ENCODE peak calls at places on chromosomes 7 and 10, in seven cellular contexts. T is skeletal muscle cell; A is NB4; F is fibroblast of the aortic adventitia; Q is PC-3; D is CD8-positive, alpha-beta memory T cell; S is mucosa of descending colon. W is an unnamed sample.

GRCh38 chr10:78378192-78378591 is 344.5 kb downstream of the RPS24 start:
- DNase-seq in T (no peak), A (no peak), F (no peak), Q (no peak), D (no peak), S (no peak), W (no peak)

GRCh38 chr10:44010873-44011602 is 362.4 kb upstream of the ZNF32 start:
- DNase-seq in T (no peak), A (no peak), F (no peak), Q (peak; percentile 55), D (no peak), S (no peak), W (peak; percentile 86)

GRCh38 chr10:61903991-61904350 is 2.5 kb downstream of the ARID5B start:
- DNase-seq in T (no peak), A (no peak), F (no peak), Q (peak; percentile 97), D (no peak), S (no peak), W (no peak)

GRCh38 chr10:33248638-33249037 is 85.8 kb downstream of the NRP1 start:
- DNase-seq in T (peak; percentile 82), A (peak; percentile 79), F (peak; percentile 75), Q (peak; percentile 100), D (no peak), S (no peak), W (peak; percentile 93)

GRCh38 chr7:2680792-2681490 is 7.1 kb upstream of the AMZ1 start:
- DNase-seq in T (no peak), A (peak; percentile 76), F (peak; percentile 74), Q (peak; percentile 79), D (peak; percentile 63), S (peak; percentile 85), W (peak; percentile 46)

GRCh38 chr10:48700071-48700470 is 15.4 kb downstream of the WDFY4 start:
- DNase-seq in T (no peak), A (peak; percentile 24), F (no peak), Q (no peak), D (no peak), S (no peak), W (no peak)

GRCh38 chr7:45601816-45602540 is 27.8 kb downstream of the ADCY1 start:
- DNase-seq in T (no peak), A (no peak), F (no peak), Q (no peak), D (no peak), S (no peak), W (no peak)

GRCh38 chr7:74482629-74483401 is 29.1 kb downstream of the GTF2IRD1 start:
- DNase-seq in T (peak; percentile 95), A (peak; percentile 78), F (peak; percentile 92), Q (no peak), D (no peak), S (no peak), W (peak; percentile 74)

GRCh38 chr10:77513783-77514331 is 123.8 kb downstream of the KCNMA1 start:
- DNase-seq in T (peak; percentile 82), A (peak; percentile 37), F (peak; percentile 77), Q (peak; percentile 100), D (no peak), S (peak; percentile 53), W (peak; percentile 92)

GRCh38 chr10:124603376-124604213 is 140.6 kb downstream of the FAM53B start:
- DNase-seq in T (no peak), A (no peak), F (no peak), Q (no peak), D (peak; percentile 42), S (peak; percentile 13), W (no peak)

GRCh38 chr7:75647709-75648438 is 90.9 kb downstream of the HIP1 start:
- DNase-seq in T (no peak), A (no peak), F (no peak), Q (no peak), D (no peak), S (no peak), W (no peak)

GRCh38 chr10:89652971-89653370 is 7.9 kb upstream of the PANK1 start:
- DNase-seq in T (no peak), A (no peak), F (no peak), Q (no peak), D (no peak), S (no peak), W (no peak)

GRCh38 chr7:22356855-22357310 is at the start of gene RAPGEF5:
- DNase-seq in T (no peak), A (no peak), F (no peak), Q (peak; percentile 67), D (no peak), S (peak; percentile 84), W (peak; percentile 66)

GRCh38 chr7:42869131-42870020 is 42.5 kb downstream of the C7orf25 start:
- DNase-seq in T (no peak), A (peak; percentile 72), F (no peak), Q (peak; percentile 67), D (no peak), S (no peak), W (no peak)

GRCh38 chr10:112716076-112716475 is 234.0 kb upstream of the TCF7L2 start:
- DNase-seq in T (no peak), A (no peak), F (no peak), Q (no peak), D (no peak), S (no peak), W (peak; percentile 26)

GRCh38 chr10:5840314-5841307 is 27.4 kb upstream of the GDI2 start:
- DNase-seq in T (peak; percentile 32), A (peak; percentile 84), F (peak; percentile 17), Q (no peak), D (no peak), S (no peak), W (no peak)

GRCh38 chr10:90916392-90917110 is 4.3 kb downstream of the ANKRD1 start:
- DNase-seq in T (no peak), A (no peak), F (no peak), Q (no peak), D (no peak), S (no peak), W (no peak)

GRCh38 chr10:90917968-90918318 is 2.9 kb downstream of the ANKRD1 start:
- DNase-seq in T (no peak), A (no peak), F (no peak), Q (no peak), D (no peak), S (no peak), W (no peak)

GRCh38 chr10:90919683-90920574 is 958 bp downstream of the ANKRD1 start:
- DNase-seq in T (no peak), A (no peak), F (no peak), Q (no peak), D (no peak), S (no peak), W (no peak)

GRCh38 chr10:90915141-90916075 is 5.5 kb downstream of the ANKRD1 start:
- DNase-seq in T (no peak), A (no peak), F (no peak), Q (no peak), D (no peak), S (no peak), W (no peak)

DNA sequence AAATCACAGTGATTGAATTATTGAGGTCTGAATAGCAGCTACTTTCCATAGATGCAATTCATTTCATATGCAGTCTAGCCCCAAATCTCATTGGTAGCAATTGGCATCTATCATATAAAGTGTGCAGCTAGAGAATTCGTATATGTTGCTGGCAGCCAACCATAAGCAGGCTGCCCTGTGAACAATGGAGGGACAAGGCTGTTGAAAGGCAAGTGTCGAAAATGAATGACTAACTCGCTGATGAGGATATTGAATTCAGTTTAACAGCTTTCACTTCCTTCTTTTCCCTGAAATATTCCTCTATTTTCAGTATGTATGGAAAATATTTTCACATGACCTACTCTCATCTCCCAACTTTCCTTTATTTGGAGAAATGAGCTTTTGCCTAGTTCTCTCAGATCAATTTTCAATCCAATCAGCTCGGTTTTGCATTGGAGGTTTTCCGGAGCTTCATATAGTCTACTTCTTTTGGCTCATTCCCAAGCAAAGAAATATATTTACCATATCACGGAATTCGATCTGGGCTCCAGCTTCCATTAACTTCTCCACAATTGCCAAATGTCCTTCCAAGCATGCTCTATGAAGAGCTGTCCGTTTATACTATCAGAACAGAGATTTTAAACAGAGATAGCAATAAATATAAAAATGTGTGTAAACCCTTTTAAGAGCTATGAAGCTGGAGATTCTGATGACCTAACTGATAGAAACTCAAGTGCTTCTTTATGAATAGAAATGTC is 3.5 kb downstream of the ANKRD1 start:
- DNase-seq in T (no peak), A (no peak), F (no peak), Q (no peak), D (no peak), S (no peak), W (no peak)
- H3K4me3 ChIP-seq in T (peak overlapping the region; percentile 6), A (no peak overlapping the region), F (no peak overlapping the region), Q (no peak overlapping the region), D (no peak overlapping the region), S (no peak overlapping the region), W (no peak overlapping the region)

DNA sequence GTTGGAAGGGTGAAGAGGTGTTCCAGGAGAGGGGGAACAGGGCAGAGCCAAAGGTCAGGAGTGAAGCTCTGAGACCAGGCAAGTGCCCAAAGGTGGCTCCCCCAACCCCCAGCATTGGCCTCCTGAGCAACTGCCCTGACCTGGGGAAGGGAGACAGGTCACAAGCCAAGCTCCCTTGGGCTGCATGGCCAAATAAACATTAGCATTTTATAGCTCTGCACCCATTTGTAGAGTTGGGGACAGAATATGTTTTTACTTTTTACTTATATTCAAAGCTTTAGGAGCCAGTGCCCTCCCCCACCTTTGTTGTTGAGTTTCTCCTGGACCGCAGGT is 4.0 kb downstream of the UNC5B start:
- DNase-seq in T (no peak), A (no peak), F (no peak), Q (no peak), D (no peak), S (no peak), W (no peak)
- H3K4me3 ChIP-seq in T (peak overlapping the region; percentile 41), A (no peak overlapping the region), F (peak overlapping the region; percentile 64), Q (no peak overlapping the region), D (no peak overlapping the region), S (no peak overlapping the region), W (no peak overlapping the region)

DNA sequence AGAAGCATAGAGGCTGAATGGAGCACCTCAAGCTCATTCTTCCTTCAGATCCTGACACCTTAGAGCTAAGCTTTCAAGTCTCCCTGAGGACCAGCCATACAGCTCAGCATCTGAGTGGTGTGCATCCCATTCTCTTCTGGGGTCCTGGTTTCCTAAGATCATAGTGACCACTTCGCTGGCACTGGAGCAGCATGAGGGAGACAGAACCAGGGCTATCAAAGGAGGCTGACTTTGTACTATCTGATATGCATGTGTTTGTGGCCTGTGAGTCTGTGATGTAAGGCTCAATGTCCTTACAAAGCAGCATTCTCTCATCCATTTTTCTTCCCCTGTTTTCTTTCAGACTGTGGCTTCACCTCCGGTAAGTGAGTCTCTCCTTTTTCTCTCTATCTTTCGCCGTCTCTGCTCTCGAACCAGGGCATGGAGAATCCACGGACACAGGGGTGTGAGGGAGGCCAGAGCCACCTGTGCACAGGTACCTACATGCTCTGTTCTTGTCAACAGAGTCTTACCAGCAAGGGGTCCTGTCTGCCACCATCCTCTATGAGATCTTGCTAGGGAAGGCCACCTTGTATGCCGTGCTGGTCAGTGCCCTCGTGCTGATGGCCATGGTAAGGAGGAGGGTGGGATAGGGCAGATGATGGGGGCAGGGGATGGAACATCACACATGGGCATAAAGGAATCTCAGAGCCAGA is 31.0 kb downstream of the PRSS2 start:
- DNase-seq in T (no peak), A (no peak), F (no peak), Q (no peak), D (no peak), S (no peak), W (no peak)
- H3K4me3 ChIP-seq in T (no peak overlapping the region), A (no peak overlapping the region), F (no peak overlapping the region), Q (no peak overlapping the region), D (peak overlapping the region; percentile 54), S (no peak overlapping the region), W (no peak overlapping the region)

DNA sequence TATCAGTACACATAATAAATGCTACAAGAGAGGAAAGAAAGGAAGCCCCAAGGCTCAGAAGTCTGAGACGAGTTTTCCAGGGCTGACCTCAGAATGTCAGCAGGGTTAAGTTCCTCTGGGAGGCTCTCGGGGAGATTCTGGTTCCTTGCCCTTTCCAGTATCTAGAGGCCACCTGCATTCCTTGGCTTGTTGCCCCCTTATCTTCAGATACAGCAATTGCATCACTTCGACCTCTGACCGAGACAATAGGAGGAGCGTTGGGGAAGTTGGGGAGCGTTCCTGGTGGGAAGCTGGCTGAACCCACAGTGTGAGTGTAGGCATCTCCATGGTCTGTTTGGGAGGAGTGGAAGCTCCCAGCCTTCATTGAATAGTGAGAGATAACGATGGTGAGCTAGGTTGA is 72.0 kb upstream of the MTPN start:
- DNase-seq in T (no peak), A (no peak), F (no peak), Q (no peak), D (no peak), S (no peak), W (no peak)
- H3K4me3 ChIP-seq in T (no peak overlapping the region), A (no peak overlapping the region), F (no peak overlapping the region), Q (no peak overlapping the region), D (no peak overlapping the region), S (no peak overlapping the region), W (no peak overlapping the region)

W was measured in mammary epithelial cell.